ENCODE peak calls at places on chromosomes 16 and 17, in seven cellular contexts. X is GM10248, W is WTC11, Y is colonic mucosa, K is fibroblast of villous mesenchyme, H is lower leg skin, M is left ventricle myocardium inferior. U is an unnamed sample.

GRCh38 chr17:13036776-13037175 is 18.9 kb upstream of the ELAC2 start:
- DNase-seq in X (no peak), M (no peak), K (no peak), Y (no peak), H (no peak), W (no peak), U (no peak)

GRCh38 chr17:80980397-80981061 is 11.1 kb upstream of the CHMP6 start:
- DNase-seq in H (no peak), M (no peak), Y (no peak), W (no peak), K (no peak), X (no peak), U (no peak)

GRCh38 chr17:19347323-19348080 is 15.0 kb downstream of the B9D1 start:
- DNase-seq in H (no peak), M (no peak), W (peak; percentile 7), X (no peak), Y (no peak), K (no peak), U (no peak)

GRCh38 chr17:40566027-40566426 is 755 bp upstream of the CCR7 start:
- DNase-seq in K (no peak), X (no peak), M (no peak), Y (no peak), W (no peak), H (no peak), U (no peak)

GRCh38 chr17:9802294-9802693 is 10.9 kb upstream of the DHRS7C start:
- DNase-seq in K (peak; percentile 20), H (no peak), M (peak; percentile 25), Y (no peak), W (peak; percentile 12), X (no peak), U (peak; percentile 57)

GRCh38 chr17:79042421-79043190 is 18.6 kb downstream of the C1QTNF1 start:
- DNase-seq in Y (peak; percentile 86), H (no peak), K (peak; percentile 68), M (peak; percentile 69), W (peak; percentile 90), X (peak; percentile 68), U (peak; percentile 86)

GRCh38 chr16:19068237-19068815 is 912 bp downstream of the COQ7 start:
- DNase-seq in X (no peak), Y (no peak), K (no peak), W (no peak), M (no peak), H (no peak), U (no peak)

GRCh38 chr17:72387487-72387886 is 266.7 kb downstream of the SOX9 start:
- DNase-seq in K (peak; percentile 96), Y (no peak), W (no peak), X (no peak), M (no peak), H (no peak), U (no peak)

GRCh38 chr17:46742539-46743270 is 75.8 kb downstream of the WNT3 start:
- DNase-seq in H (no peak), X (no peak), M (no peak), K (peak; percentile 78), Y (no peak), W (no peak), U (peak; percentile 84)

GRCh38 chr17:61639818-61640217 is 48.8 kb upstream of the NACA2 start:
- DNase-seq in Y (no peak), M (no peak), H (no peak), X (no peak), K (no peak), W (no peak), U (no peak)

GRCh38 chr17:41635121-41636097 is 11.0 kb upstream of the KRT17 start:
- DNase-seq in K (peak; percentile 60), H (no peak), Y (no peak), M (peak; percentile 51), X (no peak), W (no peak), U (no peak)

GRCh38 chr17:21094298-21094704 is 32.5 kb upstream of the DHRS7B start:
- DNase-seq in M (no peak), Y (no peak), H (no peak), X (no peak), K (no peak), W (no peak), U (no peak)

GRCh38 chr17:38585805-38586529 is 19.8 kb downstream of the SRCIN1 start:
- DNase-seq in Y (no peak), X (no peak), W (no peak), H (no peak), M (no peak), K (no peak), U (no peak)

GRCh38 chr16:1062895-1063294 is 9.7 kb upstream of the SSTR5 start:
- DNase-seq in H (no peak), W (no peak), Y (no peak), M (no peak), K (no peak), X (no peak), U (no peak)

GRCh38 chr17:10729334-10730193 is at the start of gene TMEM220:
- DNase-seq in X (peak; percentile 60), Y (peak; percentile 77), W (peak; percentile 84), H (peak; percentile 72), K (peak; percentile 81), M (peak; percentile 86), U (no peak)

GRCh38 chr16:70526403-70526802 is 2.8 kb downstream of the SF3B3 start:
- DNase-seq in X (no peak), K (peak; percentile 23), H (no peak), M (no peak), Y (no peak), W (no peak), U (no peak)

GRCh38 chr16:66058181-66058580 is 308.3 kb upstream of the CDH5 start:
- DNase-seq in M (no peak), W (no peak), X (no peak), H (no peak), K (peak; percentile 66), Y (no peak), U (no peak)

GRCh38 chr16:49021136-49021535 is 260.5 kb downstream of the CBLN1 start:
- DNase-seq in K (peak; percentile 5), H (no peak), W (no peak), Y (no peak), X (no peak), M (no peak), U (no peak)

GRCh38 chr17:59712856-59713255 is 5.4 kb downstream of the VMP1 start:
- DNase-seq in Y (no peak), H (no peak), X (no peak), W (no peak), M (no peak), K (no peak), U (no peak)

GRCh38 chr16:23676924-23677480 is 1.7 kb upstream of the PLK1 start:
- DNase-seq in Y (peak; percentile 61), W (no peak), K (no peak), M (no peak), X (no peak), H (no peak), U (no peak)

GRCh38 chr16:1734123-1734522 is 28.1 kb downstream of the MAPK8IP3 start:
- DNase-seq in Y (no peak), W (no peak), H (no peak), M (no peak), K (no peak), X (no peak), U (no peak)

GRCh38 chr17:31494259-31495048 is 103.0 kb downstream of the RAB11FIP4 start:
- DNase-seq in X (peak; percentile 73), K (no peak), H (no peak), Y (peak; percentile 57), W (no peak), M (no peak), U (no peak)

GRCh38 chr17:40735016-40735415 is 20.1 kb downstream of the KRT25 start:
- DNase-seq in X (no peak), W (no peak), H (peak; percentile 21), Y (no peak), K (no peak), M (no peak), U (no peak)

GRCh38 chr16:88035292-88035691 is 84.1 kb downstream of the BANP start:
- DNase-seq in H (no peak), M (peak; percentile 13), K (no peak), W (no peak), Y (no peak), X (no peak), U (no peak)
- TF ChIP-seq CTCF in H (no peak), M (no peak), K (peak; percentile 18), W (no peak), Y (no peak), X (no peak), U (no peak)

GRCh38 chr17:75764711-75765421 is at the start of gene GALK1:
- DNase-seq in Y (peak; percentile 83), H (no peak), K (peak; percentile 68), X (peak; percentile 89), M (peak; percentile 81), W (peak; percentile 67), U (peak; percentile 83)

GRCh38 chr17:75762513-75763268 is 2.3 kb downstream of the GALK1 start:
- DNase-seq in K (no peak), X (no peak), Y (no peak), W (no peak), M (no peak), H (no peak), U (no peak)

GRCh38 chr17:75764417-75764710 is 628 bp downstream of the GALK1 start:
- DNase-seq in K (no peak), Y (no peak), M (no peak), H (no peak), X (no peak), W (no peak), U (no peak)

GRCh38 chr17:75763613-75764416 is 1.2 kb downstream of the GALK1 start:
- DNase-seq in Y (no peak), M (no peak), W (no peak), K (no peak), H (no peak), X (no peak), U (no peak)

GRCh38 chr17:75763269-75763607 is 1.8 kb downstream of the GALK1 start:
- DNase-seq in K (no peak), X (no peak), M (no peak), H (no peak), Y (no peak), W (no peak), U (no peak)
- TF ChIP-seq CTCF in K (no peak), X (no peak), M (no peak), H (no peak), Y (no peak), W (no peak), U (no peak)

GRCh38 chr16:58506241-58507194 is 6.6 kb downstream of the NDRG4 start:
- DNase-seq in Y (no peak), K (no peak), W (no peak), X (peak; percentile 12), H (no peak), M (no peak), U (no peak)
- TF ChIP-seq CTCF in Y (no peak), K (no peak), W (no peak), X (no peak), H (no peak), M (no peak), U (no peak)

DNA sequence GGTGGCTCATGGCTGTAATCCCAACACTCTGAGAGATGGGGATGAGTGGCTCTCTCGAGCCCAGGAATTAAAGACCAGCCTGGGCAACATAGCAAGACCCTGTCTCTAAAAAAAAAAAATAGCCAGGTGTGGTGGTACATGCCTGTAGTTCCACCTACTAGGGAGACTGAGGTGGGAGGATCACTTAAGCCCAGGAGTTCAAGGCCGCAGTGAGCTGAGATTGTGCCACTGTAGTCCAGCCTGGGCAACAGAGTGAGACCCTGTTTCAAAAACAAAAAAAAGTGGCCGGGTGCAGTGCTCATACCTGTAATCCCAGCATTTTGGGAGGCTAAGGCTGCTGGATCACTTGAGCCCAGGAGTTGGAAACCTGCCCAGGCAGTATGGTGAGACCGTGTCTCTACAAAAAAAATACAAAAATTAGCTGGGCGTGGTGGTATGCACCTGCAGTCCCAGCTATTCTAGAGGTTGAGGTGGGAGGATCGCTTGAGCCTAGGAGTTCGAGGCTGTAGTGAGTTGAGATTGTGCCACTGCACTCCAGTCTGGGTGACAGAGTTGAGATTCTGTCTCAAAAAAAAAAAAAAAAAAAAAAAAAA is 3.0 kb downstream of the C16orf54 start:
- DNase-seq in X (no peak), K (no peak), H (no peak), W (no peak), M (no peak), Y (peak; percentile 45), U (no peak)
- TF ChIP-seq CTCF in X (no peak), K (no peak), H (no peak), W (no peak), M (no peak), Y (no peak), U (no peak)

U was measured in Calu3.